ENCODE peak calls at places on chromosome 4, in four cellular contexts. O is posterior cingulate gyrus; U is SW 1271; B is stimulated activated CD8-positive, alpha-beta memory T cell treated with anti-CD3 and anti-CD28 coated beads, Interleukin-15, amount 100 ng/mL, for 48 hours. G is an unnamed sample.

GRCh38 chr4:3767569-3768288 is 1.5 kb downstream of the ADRA2C start:
- DNase-seq in O (no peak), U (no peak), B (no peak), G (no peak)

GRCh38 chr4:87309625-87310024 is 13.1 kb downstream of the HSD17B13 start:
- DNase-seq in O (no peak), U (no peak), B (no peak), G (no peak)

GRCh38 chr4:156230151-156230550 is 276.5 kb upstream of the CTSO start:
- DNase-seq in O (no peak), U (no peak), B (no peak), G (no peak)

GRCh38 chr4:5710065-5710961 is 688 bp upstream of the EVC start:
- DNase-seq in O (no peak), U (no peak), B (no peak), G (no peak)

GRCh38 chr4:188417181-188417580 is 277.9 kb downstream of the TRIML1 start:
- DNase-seq in O (no peak), U (no peak), B (no peak), G (peak)

GRCh38 chr4:174122705-174123104 is 160.8 kb downstream of the FBXO8 start:
- DNase-seq in O (no peak), U (no peak), B (no peak), G (no peak)

GRCh38 chr4:169009281-169010124 is 552 bp downstream of the CBR4 start:
- DNase-seq in O (peak), U (peak), B (peak), G (peak)

GRCh38 chr4:57163530-57164459 is 53.6 kb upstream of the IGFBP7 start:
- DNase-seq in O (peak), U (peak), B (peak), G (peak)

G was measured in PC-9.